ENCODE peak calls at places on chromosomes 12 and 14, in four cellular contexts. One of them, this sample, is unnamed.

GRCh38 chr14:90058876-90059458 is 2.8 kb upstream of the KCNK13 start:
- DNase-seq in GM12878: no peak
- DNase-seq in K562: no peak
- DNase-seq in H1: no peak
- DNase-seq in this sample: no peak

GRCh38 chr14:80426686-80427085 is 215.4 kb upstream of the DIO2 start:
- DNase-seq in K562: no peak
- DNase-seq in H1: no peak
- DNase-seq in GM12878: no peak
- DNase-seq in this sample: no peak

GRCh38 chr12:7096006-7096903 is 4.0 kb upstream of the C1R start:
- DNase-seq in GM12878: no peak
- DNase-seq in H1: no peak
- DNase-seq in K562: no peak
- DNase-seq in this sample: no peak

GRCh38 chr12:27901959-27902358 is 70.6 kb downstream of the PTHLH start:
- DNase-seq in K562: no peak
- DNase-seq in GM12878: no peak
- DNase-seq in H1: no peak
- DNase-seq in this sample: no peak

GRCh38 chr14:58829594-58829993 is 191.8 kb downstream of the DACT1 start:
- DNase-seq in H1: no peak
- DNase-seq in GM12878: no peak
- DNase-seq in K562: no peak
- DNase-seq in this sample: no peak

GRCh38 chr12:109627633-109628032 is 54.0 kb downstream of the MVK start:
- DNase-seq in GM12878: no peak
- DNase-seq in H1: no peak
- DNase-seq in K562: no peak
- DNase-seq in this sample: no peak

GRCh38 chr12:22410497-22410896 is 76.0 kb upstream of the ST8SIA1 start:
- DNase-seq in K562: no peak
- DNase-seq in GM12878: no peak
- DNase-seq in H1: no peak
- DNase-seq in this sample: no peak

GRCh38 chr12:131075194-131075593 is 121.5 kb downstream of the ADGRD1 start:
- DNase-seq in K562: no peak
- DNase-seq in H1: no peak
- DNase-seq in GM12878: no peak
- DNase-seq in this sample: no peak

GRCh38 chr12:117842220-117842619 is 126.6 kb downstream of the KSR2 start:
- DNase-seq in GM12878: no peak
- DNase-seq in H1: no peak
- DNase-seq in K562: no peak
- DNase-seq in this sample: no peak

GRCh38 chr12:95881331-95881955 is 22.7 kb downstream of the SNRPF start:
- DNase-seq in GM12878: no peak
- DNase-seq in H1: no peak
- DNase-seq in K562: no peak
- DNase-seq in this sample: no peak

GRCh38 chr12:3247077-3247476 is 169.9 kb downstream of the TSPAN9 start:
- DNase-seq in H1: no peak
- DNase-seq in K562: no peak
- DNase-seq in GM12878: no peak
- DNase-seq in this sample: no peak

GRCh38 chr12:5927732-5928516 is 17.1 kb downstream of the ANO2 start:
- DNase-seq in GM12878: no peak
- DNase-seq in H1: no peak
- DNase-seq in K562: no peak
- DNase-seq in this sample: no peak

GRCh38 chr14:95946867-95947266 is 70.2 kb downstream of the TUNAR start:
- DNase-seq in K562: no peak
- DNase-seq in H1: no peak
- DNase-seq in GM12878: no peak
- DNase-seq in this sample: no peak

GRCh38 chr12:101876861-101877815 is at the start of gene DRAM1:
- DNase-seq in H1: peak
- DNase-seq in K562: peak
- DNase-seq in GM12878: no peak
- DNase-seq in this sample: peak

GRCh38 chr14:68140111-68140741 is 320.6 kb downstream of the RAD51B start:
- DNase-seq in K562: no peak
- DNase-seq in H1: no peak
- DNase-seq in GM12878: no peak
- DNase-seq in this sample: peak

GRCh38 chr12:15163577-15163976 is 57.6 kb downstream of the RERG start:
- DNase-seq in H1: no peak
- DNase-seq in K562: no peak
- DNase-seq in GM12878: no peak
- DNase-seq in this sample: no peak

GRCh38 chr14:32202941-32203882 is at the start of gene RNU6-8:
- DNase-seq in K562: peak
- DNase-seq in GM12878: peak
- DNase-seq in H1: peak
- DNase-seq in this sample: peak

GRCh38 chr12:46187023-46187422 is 81.8 kb downstream of the SLC38A1 start:
- DNase-seq in H1: no peak
- DNase-seq in GM12878: no peak
- DNase-seq in K562: no peak
- DNase-seq in this sample: no peak

GRCh38 chr12:130339946-130340345 is 2.3 kb downstream of the PIWIL1 start:
- DNase-seq in GM12878: no peak
- DNase-seq in K562: no peak
- DNase-seq in H1: no peak
- DNase-seq in this sample: peak

GRCh38 chr12:89349814-89350213 is 2.5 kb downstream of the DUSP6 start:
- DNase-seq in K562: no peak
- DNase-seq in H1: no peak
- DNase-seq in GM12878: no peak
- DNase-seq in this sample: no peak

GRCh38 chr14:33938131-33938949 is 12.5 kb downstream of the EGLN3 start:
- DNase-seq in GM12878: peak
- DNase-seq in K562: peak
- DNase-seq in H1: no peak
- DNase-seq in this sample: peak

GRCh38 chr14:93715279-93715927 is 72.9 kb downstream of the PRIMA1 start:
- DNase-seq in K562: no peak
- DNase-seq in GM12878: no peak
- DNase-seq in H1: no peak
- DNase-seq in this sample: no peak

GRCh38 chr14:100983710-100984109 is 80.2 kb upstream of the RTL1 start:
- DNase-seq in K562: no peak
- DNase-seq in GM12878: no peak
- DNase-seq in H1: no peak
- DNase-seq in this sample: no peak

GRCh38 chr14:100981808-100982207 is 78.3 kb upstream of the RTL1 start:
- DNase-seq in K562: no peak
- DNase-seq in GM12878: no peak
- DNase-seq in H1: no peak
- DNase-seq in this sample: no peak

GRCh38 chr14:100980823-100981222 is 77.3 kb upstream of the RTL1 start:
- DNase-seq in H1: no peak
- DNase-seq in GM12878: no peak
- DNase-seq in K562: no peak
- DNase-seq in this sample: no peak

GRCh38 chr14:100982356-100982755 is 78.8 kb upstream of the RTL1 start:
- DNase-seq in GM12878: no peak
- DNase-seq in H1: no peak
- DNase-seq in K562: no peak
- DNase-seq in this sample: no peak

DNA sequence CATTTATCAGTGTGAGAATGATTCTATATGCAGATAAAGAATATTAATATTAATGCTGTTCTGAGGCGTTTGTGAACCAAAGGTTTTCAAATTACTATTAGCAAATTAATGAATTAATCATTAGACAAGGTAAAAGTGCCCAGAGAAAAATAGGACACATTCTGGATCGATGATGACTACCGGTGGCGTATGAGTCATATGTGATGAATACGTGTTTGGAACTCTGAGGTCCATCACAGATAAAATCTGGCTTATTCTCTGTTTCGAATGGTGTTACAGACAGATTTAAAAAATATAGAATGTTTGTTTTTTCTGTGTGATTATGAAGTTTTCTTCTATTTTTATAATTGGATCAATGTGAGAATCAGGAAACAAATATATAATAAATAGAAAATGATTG is 79.2 kb upstream of the RTL1 start:
- DNase-seq in H1: no peak
- DNase-seq in K562: no peak
- DNase-seq in GM12878: no peak
- DNase-seq in this sample: no peak
- TF ChIP-seq KDM1A in H1: no peak
- TF ChIP-seq KDM1A in K562: no peak
- TF ChIP-seq KDM1A in GM12878: no peak
- TF ChIP-seq KDM1A in this sample: no peak

GRCh38 chr14:73392329-73393257 is 65.8 kb downstream of the NUMB start:
- DNase-seq in H1: no peak
- DNase-seq in GM12878: no peak
- DNase-seq in K562: no peak
- DNase-seq in this sample: no peak
- TF ChIP-seq KDM1A in H1: no peak
- TF ChIP-seq KDM1A in GM12878: no peak
- TF ChIP-seq KDM1A in K562: no peak
- TF ChIP-seq KDM1A in this sample: no peak

GRCh38 chr14:22039938-22040780 is 366.5 kb upstream of the OR4E1 start:
- DNase-seq in K562: no peak
- DNase-seq in GM12878: no peak
- DNase-seq in H1: no peak
- DNase-seq in this sample: peak
- TF ChIP-seq KDM1A in K562: no peak
- TF ChIP-seq KDM1A in GM12878: no peak
- TF ChIP-seq KDM1A in H1: no peak
- TF ChIP-seq KDM1A in this sample: no peak

GRCh38 chr14:38850664-38851063 is 252.4 kb downstream of the SEC23A start:
- DNase-seq in H1: no peak
- DNase-seq in GM12878: no peak
- DNase-seq in K562: no peak
- DNase-seq in this sample: no peak
- TF ChIP-seq KDM1A in H1: no peak
- TF ChIP-seq KDM1A in GM12878: no peak
- TF ChIP-seq KDM1A in K562: no peak
- TF ChIP-seq KDM1A in this sample: no peak

GRCh38 chr14:77641534-77642341 is 25.3 kb upstream of the SPTLC2 start:
- DNase-seq in GM12878: peak
- DNase-seq in H1: no peak
- DNase-seq in K562: no peak
- DNase-seq in this sample: peak
- TF ChIP-seq KDM1A in GM12878: no peak
- TF ChIP-seq KDM1A in H1: no peak
- TF ChIP-seq KDM1A in K562: no peak
- TF ChIP-seq KDM1A in this sample: no peak

DNA sequence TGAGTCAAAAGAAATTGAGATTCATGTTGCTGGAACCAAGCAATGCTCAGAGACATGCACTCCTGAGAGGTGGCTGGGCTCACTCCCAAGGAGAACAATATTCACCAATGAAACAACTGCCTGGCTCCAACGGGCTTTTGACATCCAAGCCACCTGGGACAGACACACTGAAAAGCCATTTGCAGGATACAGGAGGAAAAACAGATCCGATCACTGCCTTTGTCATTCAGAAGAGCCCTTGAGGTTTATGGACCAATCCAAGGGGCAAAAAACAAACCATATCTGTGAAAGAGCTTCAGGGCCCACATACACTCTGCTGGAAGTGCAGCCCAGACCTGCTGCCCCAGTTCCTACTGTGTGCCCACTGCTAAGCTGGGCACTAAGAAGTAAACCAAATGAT is 277.5 kb downstream of the NUAK1 start:
- DNase-seq in H1: no peak
- DNase-seq in K562: no peak
- DNase-seq in GM12878: no peak
- DNase-seq in this sample: no peak
- TF ChIP-seq KDM1A in H1: no peak
- TF ChIP-seq KDM1A in K562: no peak
- TF ChIP-seq KDM1A in GM12878: no peak
- TF ChIP-seq KDM1A in this sample: no peak

DNA sequence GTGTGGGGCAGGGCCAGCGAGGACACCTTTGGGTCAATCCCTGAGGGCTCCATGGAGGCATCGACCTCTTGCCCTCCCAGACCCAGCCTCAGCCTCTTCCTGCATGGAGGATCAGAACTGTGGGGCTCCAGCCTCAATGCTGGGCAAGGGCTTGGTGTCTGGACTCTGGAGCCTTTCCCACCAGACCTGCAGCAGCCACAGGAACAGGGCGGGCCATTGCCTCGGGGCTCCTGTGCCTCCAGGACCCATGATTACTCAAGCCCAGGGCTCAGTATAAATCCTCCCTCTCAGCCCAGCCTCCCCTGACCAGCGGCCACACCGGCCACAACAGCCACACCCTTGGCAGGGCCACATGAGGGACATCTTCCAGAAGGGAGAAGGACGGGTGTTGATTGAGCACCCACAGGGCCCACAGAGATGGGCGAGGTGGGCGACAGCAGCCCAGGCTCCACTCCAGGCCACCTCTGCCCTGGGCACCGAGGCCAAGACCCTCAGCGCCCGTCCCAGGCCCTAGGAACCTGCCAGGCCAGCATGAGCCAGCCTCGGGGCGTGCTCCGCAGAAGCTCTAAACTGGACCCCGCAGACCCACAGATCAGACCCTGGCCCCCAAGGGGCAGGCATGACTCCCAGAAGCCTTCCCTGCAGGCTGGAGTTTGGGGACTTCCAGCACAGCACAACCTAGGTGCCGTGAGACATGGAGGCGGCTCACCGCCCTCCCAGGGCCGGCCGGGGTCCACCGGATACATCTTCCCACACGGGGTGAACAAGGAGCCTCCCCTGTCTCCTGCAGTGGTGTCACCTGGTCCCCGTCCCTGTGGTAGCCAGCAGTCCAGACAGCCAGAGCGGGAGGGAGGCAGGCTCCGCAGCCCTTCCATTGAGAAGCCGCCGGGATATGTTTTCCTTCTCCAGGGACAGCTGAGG is 25.1 kb downstream of the NCOR2 start:
- DNase-seq in K562: no peak
- DNase-seq in GM12878: no peak
- DNase-seq in H1: no peak
- DNase-seq in this sample: peak
- TF ChIP-seq KDM1A in K562: no peak
- TF ChIP-seq KDM1A in GM12878: no peak
- TF ChIP-seq KDM1A in H1: no peak
- TF ChIP-seq KDM1A in this sample: no peak

This sample was measured in A549.